ENCODE peak calls at places on chromosomes 12 and 14, in seven cellular contexts. One of them, this sample, is unnamed.
A peak's percentile ranks its signal among the peaks of the same experiment; 100 is the strongest.

GRCh38 chr14:23068792-23069412 is 11.6 kb upstream of the CDH24 start:
- DNase-seq in activated T-cell treated with anti-CD3 and anti-CD28 coated beads, Interleukin-2, amount 50 U/mL, for 72 hours: peak; percentile 76
- DNase-seq in stromal cell of bone marrow: peak; percentile 86
- DNase-seq in memory B cell: peak; percentile 77
- DNase-seq in stimulated activated CD4-positive, alpha-beta T cell treated with anti-CD3 and anti-CD28 coated beads, Interleukin-1b, Interleukin-23, amount 100 ng/mL, for 1 hour: peak; percentile 49
- DNase-seq in NCI-H146: no peak
- DNase-seq in GM20000: peak; percentile 91
- DNase-seq in this sample: peak; percentile 95

GRCh38 chr12:57233357-57234232 is 4.1 kb downstream of the SHMT2 start:
- DNase-seq in activated T-cell treated with anti-CD3 and anti-CD28 coated beads, Interleukin-2, amount 50 U/mL, for 72 hours: no peak
- DNase-seq in stromal cell of bone marrow: peak; percentile 85
- DNase-seq in memory B cell: no peak
- DNase-seq in stimulated activated CD4-positive, alpha-beta T cell treated with anti-CD3 and anti-CD28 coated beads, Interleukin-1b, Interleukin-23, amount 100 ng/mL, for 1 hour: no peak
- DNase-seq in NCI-H146: no peak
- DNase-seq in GM20000: no peak
- DNase-seq in this sample: no peak

GRCh38 chr14:94011795-94012194 is 14.3 kb upstream of the OTUB2 start:
- DNase-seq in activated T-cell treated with anti-CD3 and anti-CD28 coated beads, Interleukin-2, amount 50 U/mL, for 72 hours: no peak
- DNase-seq in stromal cell of bone marrow: no peak
- DNase-seq in memory B cell: no peak
- DNase-seq in stimulated activated CD4-positive, alpha-beta T cell treated with anti-CD3 and anti-CD28 coated beads, Interleukin-1b, Interleukin-23, amount 100 ng/mL, for 1 hour: no peak
- DNase-seq in NCI-H146: no peak
- DNase-seq in GM20000: peak; percentile 50
- DNase-seq in this sample: no peak

GRCh38 chr12:91722072-91722471 is 423.6 kb downstream of the BTG1 start:
- DNase-seq in activated T-cell treated with anti-CD3 and anti-CD28 coated beads, Interleukin-2, amount 50 U/mL, for 72 hours: peak; percentile 49
- DNase-seq in stromal cell of bone marrow: no peak
- DNase-seq in memory B cell: no peak
- DNase-seq in stimulated activated CD4-positive, alpha-beta T cell treated with anti-CD3 and anti-CD28 coated beads, Interleukin-1b, Interleukin-23, amount 100 ng/mL, for 1 hour: no peak
- DNase-seq in NCI-H146: no peak
- DNase-seq in GM20000: no peak
- DNase-seq in this sample: no peak

GRCh38 chr12:6322969-6323339 is 12.5 kb downstream of the PLEKHG6 start:
- DNase-seq in activated T-cell treated with anti-CD3 and anti-CD28 coated beads, Interleukin-2, amount 50 U/mL, for 72 hours: no peak
- DNase-seq in stromal cell of bone marrow: no peak
- DNase-seq in memory B cell: no peak
- DNase-seq in stimulated activated CD4-positive, alpha-beta T cell treated with anti-CD3 and anti-CD28 coated beads, Interleukin-1b, Interleukin-23, amount 100 ng/mL, for 1 hour: no peak
- DNase-seq in NCI-H146: no peak
- DNase-seq in GM20000: no peak
- DNase-seq in this sample: no peak

GRCh38 chr12:116661341-116661740 is 76.5 kb downstream of the SPRING1 start:
- DNase-seq in activated T-cell treated with anti-CD3 and anti-CD28 coated beads, Interleukin-2, amount 50 U/mL, for 72 hours: no peak
- DNase-seq in stromal cell of bone marrow: no peak
- DNase-seq in memory B cell: no peak
- DNase-seq in stimulated activated CD4-positive, alpha-beta T cell treated with anti-CD3 and anti-CD28 coated beads, Interleukin-1b, Interleukin-23, amount 100 ng/mL, for 1 hour: no peak
- DNase-seq in NCI-H146: no peak
- DNase-seq in GM20000: no peak
- DNase-seq in this sample: no peak

GRCh38 chr12:123251403-123252076 is 18.3 kb downstream of the MTRFR start:
- DNase-seq in activated T-cell treated with anti-CD3 and anti-CD28 coated beads, Interleukin-2, amount 50 U/mL, for 72 hours: no peak
- DNase-seq in stromal cell of bone marrow: no peak
- DNase-seq in memory B cell: no peak
- DNase-seq in stimulated activated CD4-positive, alpha-beta T cell treated with anti-CD3 and anti-CD28 coated beads, Interleukin-1b, Interleukin-23, amount 100 ng/mL, for 1 hour: no peak
- DNase-seq in NCI-H146: no peak
- DNase-seq in GM20000: no peak
- DNase-seq in this sample: no peak

GRCh38 chr14:34251662-34252061 is 210.4 kb downstream of the SPTSSA start:
- DNase-seq in activated T-cell treated with anti-CD3 and anti-CD28 coated beads, Interleukin-2, amount 50 U/mL, for 72 hours: no peak
- DNase-seq in stromal cell of bone marrow: no peak
- DNase-seq in memory B cell: no peak
- DNase-seq in stimulated activated CD4-positive, alpha-beta T cell treated with anti-CD3 and anti-CD28 coated beads, Interleukin-1b, Interleukin-23, amount 100 ng/mL, for 1 hour: no peak
- DNase-seq in NCI-H146: no peak
- DNase-seq in GM20000: no peak
- DNase-seq in this sample: no peak

GRCh38 chr12:70550180-70550577 is 87.0 kb downstream of the PTPRB start:
- DNase-seq in activated T-cell treated with anti-CD3 and anti-CD28 coated beads, Interleukin-2, amount 50 U/mL, for 72 hours: no peak
- DNase-seq in stromal cell of bone marrow: no peak
- DNase-seq in memory B cell: no peak
- DNase-seq in stimulated activated CD4-positive, alpha-beta T cell treated with anti-CD3 and anti-CD28 coated beads, Interleukin-1b, Interleukin-23, amount 100 ng/mL, for 1 hour: no peak
- DNase-seq in NCI-H146: no peak
- DNase-seq in GM20000: no peak
- DNase-seq in this sample: no peak

GRCh38 chr12:12294215-12295005 is 27.6 kb upstream of the LRP6 start:
- DNase-seq in activated T-cell treated with anti-CD3 and anti-CD28 coated beads, Interleukin-2, amount 50 U/mL, for 72 hours: no peak
- DNase-seq in stromal cell of bone marrow: peak; percentile 30
- DNase-seq in memory B cell: no peak
- DNase-seq in stimulated activated CD4-positive, alpha-beta T cell treated with anti-CD3 and anti-CD28 coated beads, Interleukin-1b, Interleukin-23, amount 100 ng/mL, for 1 hour: no peak
- DNase-seq in NCI-H146: no peak
- DNase-seq in GM20000: no peak
- DNase-seq in this sample: no peak

GRCh38 chr12:109719123-109720022 is 5.7 kb downstream of the FAM222A start:
- DNase-seq in activated T-cell treated with anti-CD3 and anti-CD28 coated beads, Interleukin-2, amount 50 U/mL, for 72 hours: no peak
- DNase-seq in stromal cell of bone marrow: no peak
- DNase-seq in memory B cell: no peak
- DNase-seq in stimulated activated CD4-positive, alpha-beta T cell treated with anti-CD3 and anti-CD28 coated beads, Interleukin-1b, Interleukin-23, amount 100 ng/mL, for 1 hour: no peak
- DNase-seq in NCI-H146: peak; percentile 23
- DNase-seq in GM20000: no peak
- DNase-seq in this sample: no peak

This sample was measured in COLO829.